ENCODE peak calls at places on chromosome 13, in five cellular contexts. L is dorsolateral prefrontal cortex, P is SK-N-SH, M is heart right ventricle, E is fibroblast of lung. X is an unnamed sample.

GRCh38 chr13:22505489-22505888 is 675.3 kb upstream of the SGCG start:
- DNase-seq in L (no peak), P (no peak), M (no peak), E (peak), X (no peak)

GRCh38 chr13:110509478-110509926 is 52.0 kb downstream of the RAB20 start:
- DNase-seq in L (no peak), M (no peak), P (peak), E (peak), X (no peak)

GRCh38 chr13:52925775-52926285 is 77.4 kb upstream of the PCDH8 start:
- DNase-seq in E (no peak), M (no peak), P (no peak), L (no peak), X (no peak)

GRCh38 chr13:113034451-113035208 is 65.6 kb downstream of the MCF2L start:
- DNase-seq in L (no peak), E (peak), P (peak), M (peak), X (no peak)

GRCh38 chr13:38685974-38686571 is 804 bp upstream of the FREM2 start:
- DNase-seq in P (peak), M (no peak), L (no peak), E (peak), X (no peak)

GRCh38 chr13:49540552-49540951 is 44.8 kb downstream of the PHF11 start:
- DNase-seq in P (no peak), M (no peak), L (no peak), E (peak), X (no peak)

GRCh38 chr13:92197669-92198068 is 799.2 kb downstream of the GPC5 start:
- DNase-seq in E (peak), L (no peak), P (no peak), M (no peak), X (no peak)

GRCh38 chr13:113926301-113926761 is 47.5 kb downstream of the C13orf46 start:
- DNase-seq in E (peak), M (no peak), L (no peak), P (no peak), X (no peak)

GRCh38 chr13:31545616-31546015 is 193.7 kb upstream of the RXFP2 start:
- DNase-seq in P (no peak), M (no peak), L (no peak), E (no peak), X (no peak)

GRCh38 chr13:84609716-84610115 is 727.4 kb upstream of the SLITRK1 start:
- DNase-seq in L (no peak), M (no peak), E (peak), P (no peak), X (no peak)

GRCh38 chr13:51858433-51859247 is 3.1 kb upstream of the CCDC70 start:
- DNase-seq in L (no peak), P (no peak), E (no peak), M (no peak), X (no peak)

GRCh38 chr13:60352644-60353043 is 44.4 kb upstream of the TDRD3 start:
- DNase-seq in M (no peak), P (no peak), E (no peak), L (no peak), X (no peak)

GRCh38 chr13:111920932-111921705 is 145.8 kb upstream of the SOX1 start:
- DNase-seq in M (no peak), E (no peak), L (no peak), P (no peak), X (no peak)

GRCh38 chr13:66926200-66926850 is 303.8 kb downstream of the PCDH9 start:
- DNase-seq in P (no peak), L (no peak), M (no peak), E (no peak), X (no peak)

GRCh38 chr13:45521292-45521691 is 56.6 kb downstream of the COG3 start:
- DNase-seq in E (peak), L (no peak), P (no peak), M (peak), X (no peak)

GRCh38 chr13:79792716-79793115 is 311.8 kb downstream of the NDFIP2 start:
- DNase-seq in P (no peak), M (no peak), E (no peak), L (no peak), X (no peak)

GRCh38 chr13:110421696-110422395 is 114.8 kb downstream of the COL4A2 start:
- DNase-seq in P (no peak), L (no peak), M (no peak), E (peak), X (no peak)

GRCh38 chr13:99642006-99642405 is 140.7 kb downstream of the TM9SF2 start:
- DNase-seq in E (no peak), P (no peak), M (no peak), L (no peak), X (no peak)

GRCh38 chr13:107231941-107232340 is 664.0 kb upstream of the ARGLU1 start:
- DNase-seq in E (no peak), L (no peak), P (no peak), M (no peak), X (no peak)

GRCh38 chr13:111657013-111657412 is 336.6 kb downstream of the TEX29 start:
- DNase-seq in M (no peak), P (no peak), L (no peak), E (no peak), X (no peak)

GRCh38 chr13:31908696-31909386 is 122.7 kb upstream of the FRY start:
- DNase-seq in P (no peak), M (no peak), L (no peak), E (no peak), X (no peak)

GRCh38 chr13:109309625-109310363 is 476.6 kb downstream of the IRS2 start:
- DNase-seq in L (no peak), P (no peak), E (no peak), M (no peak), X (no peak)

GRCh38 chr13:61470801-61471200 is 55.2 kb upstream of the PCDH20 start:
- DNase-seq in E (no peak), L (no peak), P (no peak), M (no peak), X (no peak)

GRCh38 chr13:61463027-61463426 is 47.4 kb upstream of the PCDH20 start:
- DNase-seq in P (no peak), L (no peak), M (no peak), E (no peak), X (no peak)

GRCh38 chr13:61466280-61466679 is 50.6 kb upstream of the PCDH20 start:
- DNase-seq in E (no peak), L (no peak), M (no peak), P (no peak), X (no peak)
- TF ChIP-seq CTCF in E (no peak), L (no peak), M (no peak), P (no peak), X (no peak)

GRCh38 chr13:35994131-35994966 is 136.8 kb downstream of the DCLK1 start:
- DNase-seq in M (peak), E (peak), L (no peak), P (no peak), X (no peak)
- H3K4me3 ChIP-seq in M (no peak), E (no peak), L (no peak), P (no peak), X (no peak)

DNA sequence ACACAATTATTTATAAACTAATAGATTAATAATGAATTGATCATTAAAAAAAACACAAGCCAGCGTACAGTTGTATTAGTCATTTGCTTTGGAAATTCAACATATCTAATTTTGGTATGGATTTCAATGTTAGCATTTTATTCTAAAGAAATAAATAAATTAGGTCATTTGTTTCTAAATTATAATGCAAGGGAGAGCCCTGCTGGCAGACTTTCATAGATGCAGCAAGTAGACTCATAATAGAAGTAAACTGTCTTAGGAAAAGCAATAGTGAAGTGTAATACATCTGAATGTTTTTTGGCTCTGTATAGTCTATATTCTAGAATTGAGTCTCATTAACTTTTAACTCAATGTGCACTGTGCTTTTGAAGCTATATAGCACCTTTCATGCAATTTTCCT is 982.4 kb upstream of the MIR17HG start:
- DNase-seq in M (no peak), E (peak), L (no peak), P (no peak), X (no peak)
- TF ChIP-seq CTCF in M (peak), E (no peak), L (no peak), P (peak), X (no peak)

DNA sequence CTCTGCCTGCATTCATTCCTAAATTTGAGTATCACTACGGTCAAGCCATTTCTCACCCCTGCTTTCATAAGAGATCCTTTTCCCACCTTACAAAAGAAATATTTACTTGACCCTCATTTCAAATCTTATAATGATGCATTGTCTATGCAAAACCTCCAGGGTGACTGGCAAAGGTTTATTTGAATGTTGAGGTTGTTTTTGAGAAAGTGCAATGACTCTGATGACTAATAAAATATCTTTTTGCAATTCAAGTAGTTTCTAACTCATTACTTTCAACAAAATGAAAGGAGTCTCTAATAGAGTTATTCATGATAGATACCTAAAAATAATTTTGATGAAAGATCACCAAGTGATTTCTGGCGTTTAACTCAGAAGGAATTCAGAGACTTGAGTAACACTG is 144.2 kb downstream of the FOXO1 start:
- DNase-seq in L (no peak), P (no peak), M (no peak), E (no peak), X (no peak)
- H3K4me3 ChIP-seq in L (no peak), P (no peak), M (no peak), E (no peak), X (no peak)

DNA sequence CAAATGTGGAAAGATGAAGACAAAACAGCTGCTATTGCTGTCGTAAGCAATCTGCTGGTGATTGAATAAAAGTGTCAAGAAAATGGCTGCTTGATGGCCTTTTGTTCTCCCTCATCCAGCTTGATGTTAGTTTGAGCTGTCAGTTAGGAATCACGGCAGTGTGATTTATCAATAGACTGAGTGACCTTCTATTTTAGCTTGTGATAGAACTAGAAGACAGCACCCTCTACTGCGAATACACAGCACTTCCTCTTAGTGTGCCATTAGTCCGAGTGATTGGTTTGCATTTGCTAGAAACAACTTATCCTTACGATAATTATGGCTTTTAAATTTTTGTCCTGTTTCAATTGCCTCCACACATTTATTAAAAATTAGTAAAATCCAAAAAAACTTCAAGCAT is 76.2 kb downstream of the MZT1 start:
- DNase-seq in P (peak), M (no peak), E (peak), L (no peak), X (no peak)
- TF ChIP-seq CTCF in P (peak), M (no peak), E (no peak), L (peak), X (peak)

DNA sequence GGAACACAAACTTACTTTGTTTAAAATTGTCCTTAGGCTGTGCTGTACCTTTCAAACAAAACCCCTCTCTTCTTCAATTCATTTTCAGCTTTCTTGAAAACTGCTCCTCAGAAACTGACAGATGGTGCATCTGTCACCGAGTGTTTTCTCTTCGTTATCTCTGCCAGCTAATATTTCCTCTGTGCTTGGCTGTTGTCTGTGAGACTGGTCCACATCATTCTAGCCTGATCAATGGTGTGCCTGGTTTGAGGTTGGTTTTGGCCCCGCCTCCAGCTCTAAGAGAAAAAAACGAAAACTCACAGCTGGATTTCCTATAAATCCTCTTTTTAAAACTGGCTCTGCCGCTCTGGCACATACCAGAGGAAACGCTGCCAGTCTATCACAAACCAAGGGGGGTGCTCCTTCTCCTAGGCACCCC is 79.7 kb downstream of the STARD13 start:
- DNase-seq in M (peak), L (no peak), E (peak), P (peak), X (no peak)
- H3K4me3 ChIP-seq in M (peak), L (peak), E (peak), P (peak), X (no peak)

DNA sequence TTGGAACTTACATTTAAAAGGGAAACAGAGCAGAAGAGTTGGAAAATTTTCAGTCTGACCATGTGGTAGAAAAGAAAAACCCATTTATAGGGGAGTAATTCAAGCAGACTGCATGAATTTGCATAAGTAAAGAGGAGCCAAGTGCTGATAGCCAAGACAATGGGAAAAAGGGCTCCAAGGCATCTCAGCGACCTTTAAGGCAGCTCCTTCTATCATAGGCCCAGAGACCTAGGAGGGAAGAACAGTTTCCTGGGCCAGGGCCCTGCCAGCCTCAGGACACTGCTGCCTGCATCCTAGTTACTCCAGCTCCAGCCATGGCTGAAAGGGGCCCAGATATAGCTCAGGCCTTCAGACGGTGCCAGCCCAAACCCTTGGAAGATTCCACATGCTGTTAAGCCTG is 7.5 kb downstream of the DNAJC3 start:
- DNase-seq in P (no peak), E (no peak), L (no peak), M (no peak), X (no peak)
- TF ChIP-seq CTCF in P (no peak), E (no peak), L (no peak), M (no peak), X (no peak)

GRCh38 chr13:48391257-48391656 is 21.7 kb downstream of the LPAR6 start:
- DNase-seq in E (no peak), P (no peak), M (no peak), L (no peak), X (no peak)
- H3K4me3 ChIP-seq in E (no peak), P (no peak), M (no peak), L (no peak), X (no peak)

GRCh38 chr13:73169971-73170370 is 111.2 kb downstream of the KLF5 start:
- DNase-seq in P (no peak), M (no peak), L (no peak), E (no peak), X (no peak)

GRCh38 chr13:73174521-73175010 is 115.8 kb downstream of the KLF5 start:
- DNase-seq in M (no peak), P (no peak), L (no peak), E (no peak), X (no peak)

GRCh38 chr13:73171242-73171641 is 112.4 kb downstream of the KLF5 start:
- DNase-seq in P (no peak), L (no peak), E (no peak), M (no peak), X (no peak)

GRCh38 chr13:73171926-73172325 is 113.1 kb downstream of the KLF5 start:
- DNase-seq in L (no peak), M (no peak), P (no peak), E (peak), X (no peak)

GRCh38 chr13:73173160-73173905 is 114.5 kb downstream of the KLF5 start:
- DNase-seq in L (no peak), P (no peak), E (no peak), M (no peak), X (no peak)
- TF ChIP-seq CTCF in L (no peak), P (no peak), E (no peak), M (no peak), X (no peak)